ENCODE peak calls at places on chromosomes 5 and 9, in seven cellular contexts. One of them, this sample, is unnamed.

GRCh38 chr5:154400678-154401077 is 45.1 kb upstream of the SAP30L start:
- DNase-seq in cardiac muscle cell: no peak
- DNase-seq in right cardiac atrium: no peak
- DNase-seq in neuronal stem cell: no peak
- DNase-seq in MG63: no peak
- DNase-seq in transverse colon: no peak
- DNase-seq in MM.1S: no peak
- DNase-seq in this sample: no peak

GRCh38 chr5:56816546-56817081 is 1.3 kb downstream of the MAP3K1 start:
- DNase-seq in cardiac muscle cell: peak; percentile 74
- DNase-seq in right cardiac atrium: peak; percentile 79
- DNase-seq in neuronal stem cell: peak; percentile 45
- DNase-seq in MG63: peak; percentile 67
- DNase-seq in transverse colon: peak; percentile 75
- DNase-seq in MM.1S: peak; percentile 67
- DNase-seq in this sample: peak; percentile 62

GRCh38 chr9:79623799-79624721 is 52.3 kb downstream of the TLE4 start:
- DNase-seq in cardiac muscle cell: no peak
- DNase-seq in right cardiac atrium: peak; percentile 68
- DNase-seq in neuronal stem cell: no peak
- DNase-seq in MG63: no peak
- DNase-seq in transverse colon: peak; percentile 38
- DNase-seq in MM.1S: no peak
- DNase-seq in this sample: no peak

GRCh38 chr5:164184158-164184557 is 678.7 kb downstream of the MAT2B start:
- DNase-seq in cardiac muscle cell: peak; percentile 57
- DNase-seq in right cardiac atrium: no peak
- DNase-seq in neuronal stem cell: peak; percentile 41
- DNase-seq in MG63: no peak
- DNase-seq in transverse colon: no peak
- DNase-seq in MM.1S: no peak
- DNase-seq in this sample: no peak

GRCh38 chr9:21317956-21318923 is 13.1 kb upstream of the IFNA5 start:
- DNase-seq in cardiac muscle cell: peak; percentile 66
- DNase-seq in right cardiac atrium: peak; percentile 54
- DNase-seq in neuronal stem cell: peak; percentile 29
- DNase-seq in MG63: peak; percentile 73
- DNase-seq in transverse colon: peak; percentile 18
- DNase-seq in MM.1S: peak; percentile 11
- DNase-seq in this sample: peak; percentile 4

GRCh38 chr9:684950-685340 is 156.6 kb upstream of the DMRT1 start:
- DNase-seq in cardiac muscle cell: no peak
- DNase-seq in right cardiac atrium: no peak
- DNase-seq in neuronal stem cell: no peak
- DNase-seq in MG63: peak; percentile 56
- DNase-seq in transverse colon: no peak
- DNase-seq in MM.1S: no peak
- DNase-seq in this sample: no peak

GRCh38 chr9:14219865-14220655 is 93.9 kb downstream of the NFIB start:
- DNase-seq in cardiac muscle cell: no peak
- DNase-seq in right cardiac atrium: peak; percentile 32
- DNase-seq in neuronal stem cell: no peak
- DNase-seq in MG63: peak; percentile 84
- DNase-seq in transverse colon: no peak
- DNase-seq in MM.1S: no peak
- DNase-seq in this sample: no peak

GRCh38 chr5:137190441-137190840 is 308.7 kb downstream of the SPOCK1 start:
- DNase-seq in cardiac muscle cell: no peak
- DNase-seq in right cardiac atrium: no peak
- DNase-seq in neuronal stem cell: no peak
- DNase-seq in MG63: no peak
- DNase-seq in transverse colon: no peak
- DNase-seq in MM.1S: no peak
- DNase-seq in this sample: no peak

GRCh38 chr5:79932510-79933504 is 58.3 kb downstream of the MTX3 start:
- DNase-seq in cardiac muscle cell: no peak
- DNase-seq in right cardiac atrium: peak; percentile 51
- DNase-seq in neuronal stem cell: no peak
- DNase-seq in MG63: no peak
- DNase-seq in transverse colon: no peak
- DNase-seq in MM.1S: no peak
- DNase-seq in this sample: no peak

GRCh38 chr9:97470076-97470475 is 31.4 kb upstream of the TMOD1 start:
- DNase-seq in cardiac muscle cell: peak; percentile 38
- DNase-seq in right cardiac atrium: no peak
- DNase-seq in neuronal stem cell: no peak
- DNase-seq in MG63: no peak
- DNase-seq in transverse colon: no peak
- DNase-seq in MM.1S: peak; percentile 55
- DNase-seq in this sample: no peak

DNA sequence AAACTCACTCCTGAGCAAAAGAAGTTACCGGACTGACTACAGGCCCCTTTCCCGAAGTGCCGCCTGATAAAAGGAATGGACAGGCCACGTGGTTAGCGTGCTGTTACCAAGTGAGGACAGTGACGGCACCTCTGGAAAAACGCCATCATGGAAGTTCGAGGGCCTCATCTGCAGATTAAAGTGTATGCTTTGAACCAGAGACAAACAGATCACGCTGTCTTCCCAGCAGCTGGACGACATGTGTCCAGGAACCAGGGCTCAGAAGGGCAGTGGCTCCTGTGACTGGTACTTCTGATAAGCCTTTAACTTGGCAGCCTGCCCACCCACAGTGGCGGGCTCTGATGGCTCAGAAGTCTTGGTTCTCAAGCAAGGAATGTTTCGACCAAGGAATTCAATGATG is 14.5 kb upstream of the BRD3OS start:
- DNase-seq in cardiac muscle cell: no peak
- DNase-seq in right cardiac atrium: no peak
- DNase-seq in neuronal stem cell: no peak
- DNase-seq in MG63: no peak
- DNase-seq in transverse colon: no peak
- DNase-seq in MM.1S: no peak
- DNase-seq in this sample: no peak
- H3K27me3 ChIP-seq in cardiac muscle cell: no peaks in the 10 kb centered on the region
- H3K27me3 ChIP-seq in right cardiac atrium: no peaks in the 10 kb centered on the region
- H3K27me3 ChIP-seq in neuronal stem cell: no peaks in the 10 kb centered on the region
- H3K27me3 ChIP-seq in MG63: no peaks in the 10 kb centered on the region
- H3K27me3 ChIP-seq in transverse colon: no peaks in the 10 kb centered on the region
- H3K27me3 ChIP-seq in MM.1S: peaks cover 52% of the 10 kb centered on the region
- H3K27me3 ChIP-seq in this sample: peaks cover 22% of the 10 kb centered on the region

DNA sequence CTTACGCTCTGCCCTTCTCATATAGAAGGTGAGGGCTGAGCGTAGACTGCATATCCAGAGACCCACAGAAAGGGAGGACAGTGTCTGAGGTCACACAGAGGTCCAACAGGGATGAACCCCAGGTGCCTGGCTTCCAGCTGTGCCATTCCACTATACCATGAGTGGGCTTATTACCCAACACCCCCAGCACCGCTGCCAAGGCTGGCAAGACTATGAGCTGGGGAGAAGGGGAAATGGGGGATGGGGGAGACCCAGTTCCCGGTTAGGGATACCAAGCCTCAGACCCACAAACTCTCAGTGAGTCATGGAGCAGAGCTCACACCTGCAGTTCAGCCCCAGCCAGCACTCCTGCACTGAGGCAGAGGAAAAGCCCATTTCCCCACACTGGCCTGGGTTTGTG is 106.4 kb downstream of the PSD2 start:
- DNase-seq in cardiac muscle cell: no peak
- DNase-seq in right cardiac atrium: no peak
- DNase-seq in neuronal stem cell: no peak
- DNase-seq in MG63: no peak
- DNase-seq in transverse colon: no peak
- DNase-seq in MM.1S: no peak
- DNase-seq in this sample: no peak
- H3K27me3 ChIP-seq in cardiac muscle cell: peaks cover 21% of the 10 kb centered on the region
- H3K27me3 ChIP-seq in right cardiac atrium: no peaks in the 10 kb centered on the region
- H3K27me3 ChIP-seq in neuronal stem cell: peaks cover 46% of the 10 kb centered on the region
- H3K27me3 ChIP-seq in MG63: peaks cover 4% of the 10 kb centered on the region
- H3K27me3 ChIP-seq in transverse colon: peaks cover 58% of the 10 kb centered on the region
- H3K27me3 ChIP-seq in MM.1S: peaks cover 31% of the 10 kb centered on the region
- H3K27me3 ChIP-seq in this sample: peaks cover 90% of the 10 kb centered on the region

GRCh38 chr5:72888595-72888994 is 67.2 kb upstream of the FCHO2 start:
- DNase-seq in cardiac muscle cell: no peak
- DNase-seq in right cardiac atrium: no peak
- DNase-seq in neuronal stem cell: no peak
- DNase-seq in MG63: no peak
- DNase-seq in transverse colon: no peak
- DNase-seq in MM.1S: no peak
- DNase-seq in this sample: no peak

GRCh38 chr5:72882989-72883388 is 66.5 kb downstream of the TNPO1 start:
- DNase-seq in cardiac muscle cell: no peak
- DNase-seq in right cardiac atrium: no peak
- DNase-seq in neuronal stem cell: no peak
- DNase-seq in MG63: no peak
- DNase-seq in transverse colon: no peak
- DNase-seq in MM.1S: no peak
- DNase-seq in this sample: no peak

GRCh38 chr5:72884911-72885310 is 68.5 kb downstream of the TNPO1 start:
- DNase-seq in cardiac muscle cell: no peak
- DNase-seq in right cardiac atrium: no peak
- DNase-seq in neuronal stem cell: no peak
- DNase-seq in MG63: no peak
- DNase-seq in transverse colon: no peak
- DNase-seq in MM.1S: no peak
- DNase-seq in this sample: no peak

GRCh38 chr5:72885824-72886223 is 69.4 kb downstream of the TNPO1 start:
- DNase-seq in cardiac muscle cell: no peak
- DNase-seq in right cardiac atrium: no peak
- DNase-seq in neuronal stem cell: no peak
- DNase-seq in MG63: no peak
- DNase-seq in transverse colon: no peak
- DNase-seq in MM.1S: no peak
- DNase-seq in this sample: no peak

DNA sequence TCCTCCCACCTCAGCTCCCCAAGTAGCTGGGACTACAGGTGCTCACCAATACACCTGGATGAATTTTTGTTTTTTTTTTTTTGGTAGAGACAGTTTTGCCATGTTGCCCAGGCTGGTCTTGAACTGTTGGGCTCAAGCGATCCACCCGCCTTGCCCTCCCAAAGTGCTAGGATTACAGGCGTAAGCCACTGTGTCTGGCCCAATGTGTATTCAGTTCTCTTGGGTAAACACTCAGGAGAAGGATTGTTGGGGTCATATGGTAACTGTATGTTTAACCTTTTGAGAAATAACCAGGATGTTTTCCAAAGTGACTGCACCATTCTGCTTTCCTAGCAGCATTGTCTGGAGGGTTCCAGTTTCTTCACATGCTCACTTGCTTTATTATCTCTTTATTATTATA is 67.4 kb downstream of the TNPO1 start:
- DNase-seq in cardiac muscle cell: no peak
- DNase-seq in right cardiac atrium: no peak
- DNase-seq in neuronal stem cell: no peak
- DNase-seq in MG63: no peak
- DNase-seq in transverse colon: no peak
- DNase-seq in MM.1S: no peak
- DNase-seq in this sample: no peak
- H3K27me3 ChIP-seq in cardiac muscle cell: no peaks in the 10 kb centered on the region
- H3K27me3 ChIP-seq in right cardiac atrium: no peaks in the 10 kb centered on the region
- H3K27me3 ChIP-seq in neuronal stem cell: no peaks in the 10 kb centered on the region
- H3K27me3 ChIP-seq in MG63: no peaks in the 10 kb centered on the region
- H3K27me3 ChIP-seq in transverse colon: no peaks in the 10 kb centered on the region
- H3K27me3 ChIP-seq in MM.1S: no peaks in the 10 kb centered on the region
- H3K27me3 ChIP-seq in this sample: no peaks in the 10 kb centered on the region

GRCh38 chr5:1392261-1392660 is 47.4 kb upstream of the CLPTM1L start:
- DNase-seq in cardiac muscle cell: no peak
- DNase-seq in right cardiac atrium: peak; percentile 9
- DNase-seq in neuronal stem cell: no peak
- DNase-seq in MG63: no peak
- DNase-seq in transverse colon: no peak
- DNase-seq in MM.1S: no peak
- DNase-seq in this sample: no peak

GRCh38 chr5:1390861-1391600 is 46.1 kb upstream of the CLPTM1L start:
- DNase-seq in cardiac muscle cell: no peak
- DNase-seq in right cardiac atrium: peak; percentile 33
- DNase-seq in neuronal stem cell: no peak
- DNase-seq in MG63: no peak
- DNase-seq in transverse colon: no peak
- DNase-seq in MM.1S: no peak
- DNase-seq in this sample: no peak

GRCh38 chr5:1392801-1393565 is 48.1 kb upstream of the CLPTM1L start:
- DNase-seq in cardiac muscle cell: no peak
- DNase-seq in right cardiac atrium: peak; percentile 54
- DNase-seq in neuronal stem cell: no peak
- DNase-seq in MG63: no peak
- DNase-seq in transverse colon: no peak
- DNase-seq in MM.1S: no peak
- DNase-seq in this sample: no peak

GRCh38 chr5:1390333-1390732 is 45.4 kb upstream of the CLPTM1L start:
- DNase-seq in cardiac muscle cell: no peak
- DNase-seq in right cardiac atrium: peak; percentile 21
- DNase-seq in neuronal stem cell: no peak
- DNase-seq in MG63: no peak
- DNase-seq in transverse colon: no peak
- DNase-seq in MM.1S: no peak
- DNase-seq in this sample: no peak

DNA sequence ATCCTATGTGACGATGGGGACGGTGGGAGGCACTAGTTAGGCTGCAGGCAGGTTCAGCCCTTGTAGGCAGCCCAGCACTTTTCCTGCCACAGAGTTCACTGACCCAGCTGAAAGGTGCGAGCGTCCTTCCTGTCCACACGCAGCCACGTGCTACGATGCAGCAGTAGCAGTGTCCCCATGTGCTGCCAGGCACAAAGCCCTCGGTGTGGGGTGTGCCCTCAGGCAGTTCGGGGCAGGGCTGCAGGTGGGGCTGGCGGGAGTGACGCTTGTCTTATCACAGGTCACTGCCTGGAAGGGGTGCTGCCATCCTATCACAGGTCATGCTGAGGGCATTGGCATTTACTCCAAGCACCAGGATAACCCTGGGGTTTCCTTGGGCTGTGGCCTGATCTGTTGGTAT is 46.8 kb upstream of the CLPTM1L start:
- DNase-seq in cardiac muscle cell: no peak
- DNase-seq in right cardiac atrium: peak; percentile 7
- DNase-seq in neuronal stem cell: no peak
- DNase-seq in MG63: no peak
- DNase-seq in transverse colon: no peak
- DNase-seq in MM.1S: no peak
- DNase-seq in this sample: no peak
- H3K27me3 ChIP-seq in cardiac muscle cell: peaks cover 96% of the 10 kb centered on the region
- H3K27me3 ChIP-seq in right cardiac atrium: no peaks in the 10 kb centered on the region
- H3K27me3 ChIP-seq in neuronal stem cell: peaks cover 21% of the 10 kb centered on the region
- H3K27me3 ChIP-seq in MG63: peaks cover 93% of the 10 kb centered on the region
- H3K27me3 ChIP-seq in transverse colon: peaks cover 46% of the 10 kb centered on the region
- H3K27me3 ChIP-seq in MM.1S: peaks cover 85% of the 10 kb centered on the region
- H3K27me3 ChIP-seq in this sample: peaks cover 73% of the 10 kb centered on the region

DNA sequence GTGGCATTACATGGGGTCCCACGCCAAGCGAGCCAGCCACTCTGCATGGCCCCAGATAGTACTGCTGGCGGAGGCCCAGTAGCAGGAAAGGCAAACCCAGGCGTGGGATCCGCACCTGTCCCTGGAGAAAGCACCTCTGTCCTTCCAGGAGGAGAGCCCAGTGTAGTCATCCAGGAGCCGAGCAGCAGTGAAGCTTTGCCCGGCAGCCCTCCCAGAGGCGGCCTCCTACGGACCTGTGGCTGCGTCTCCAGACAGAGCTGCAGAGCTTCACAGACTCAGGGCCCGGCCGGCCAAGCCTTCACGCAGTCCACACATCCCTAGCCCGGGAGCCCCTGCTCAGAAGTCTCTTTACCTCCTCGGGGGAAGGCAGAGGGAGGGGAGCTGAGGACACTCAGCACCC is 100.8 kb upstream of the PPP1R26 start:
- DNase-seq in cardiac muscle cell: no peak
- DNase-seq in right cardiac atrium: no peak
- DNase-seq in neuronal stem cell: no peak
- DNase-seq in MG63: no peak
- DNase-seq in transverse colon: no peak
- DNase-seq in MM.1S: no peak
- DNase-seq in this sample: no peak
- H3K27me3 ChIP-seq in cardiac muscle cell: no peaks in the 10 kb centered on the region
- H3K27me3 ChIP-seq in right cardiac atrium: no peaks in the 10 kb centered on the region
- H3K27me3 ChIP-seq in neuronal stem cell: no peaks in the 10 kb centered on the region
- H3K27me3 ChIP-seq in MG63: no peaks in the 10 kb centered on the region
- H3K27me3 ChIP-seq in transverse colon: no peaks in the 10 kb centered on the region
- H3K27me3 ChIP-seq in MM.1S: peaks cover 92% of the 10 kb centered on the region
- H3K27me3 ChIP-seq in this sample: no peaks in the 10 kb centered on the region

This sample was measured in SJSA1.